ENCODE peak calls at places on chromosomes 2 and 18, in five cellular contexts. One of them, this sample, is unnamed.

GRCh38 chr2:66024396-66024795 is 410.5 kb upstream of the MEIS1 start:
- DNase-seq in tibial artery: no peak
- DNase-seq in AML-193: no peak
- DNase-seq in NCI-H1092: no peak
- DNase-seq in A172: no peak
- DNase-seq in this sample: no peak

GRCh38 chr2:157596992-157597681 is 31.5 kb downstream of the ACVR1C start:
- DNase-seq in A172: no peak
- DNase-seq in AML-193: no peak
- DNase-seq in tibial artery: no peak
- DNase-seq in NCI-H1092: no peak
- DNase-seq in this sample: no peak

GRCh38 chr2:32553829-32554432 is 73.9 kb upstream of the TTC27 start:
- DNase-seq in NCI-H1092: no peak
- DNase-seq in tibial artery: no peak
- DNase-seq in A172: peak
- DNase-seq in AML-193: peak
- DNase-seq in this sample: no peak

GRCh38 chr18:7000484-7001096 is 117.0 kb downstream of the LAMA1 start:
- DNase-seq in NCI-H1092: peak
- DNase-seq in tibial artery: no peak
- DNase-seq in A172: peak
- DNase-seq in AML-193: no peak
- DNase-seq in this sample: no peak

GRCh38 chr18:28855524-28855923 is 678.6 kb upstream of the CDH2 start:
- DNase-seq in A172: peak
- DNase-seq in AML-193: no peak
- DNase-seq in NCI-H1092: no peak
- DNase-seq in tibial artery: no peak
- DNase-seq in this sample: no peak

GRCh38 chr2:64617631-64618151 is 36.0 kb downstream of the SERTAD2 start:
- DNase-seq in AML-193: no peak
- DNase-seq in A172: no peak
- DNase-seq in NCI-H1092: no peak
- DNase-seq in tibial artery: no peak
- DNase-seq in this sample: no peak

GRCh38 chr2:96753661-96754282 is 6.9 kb upstream of the CNNM4 start:
- DNase-seq in AML-193: no peak
- DNase-seq in tibial artery: no peak
- DNase-seq in A172: no peak
- DNase-seq in NCI-H1092: no peak
- DNase-seq in this sample: no peak

GRCh38 chr2:69222984-69223658 is 163.9 kb downstream of the GFPT1 start:
- DNase-seq in AML-193: no peak
- DNase-seq in NCI-H1092: no peak
- DNase-seq in tibial artery: peak
- DNase-seq in A172: peak
- DNase-seq in this sample: no peak

GRCh38 chr18:8912348-8913057 is 190.0 kb upstream of the NDUFV2 start:
- DNase-seq in NCI-H1092: no peak
- DNase-seq in tibial artery: no peak
- DNase-seq in A172: no peak
- DNase-seq in AML-193: no peak
- DNase-seq in this sample: no peak

GRCh38 chr2:10931710-10932255 is 20.0 kb downstream of the KCNF1 start:
- DNase-seq in tibial artery: no peak
- DNase-seq in NCI-H1092: no peak
- DNase-seq in A172: peak
- DNase-seq in AML-193: no peak
- DNase-seq in this sample: no peak

GRCh38 chr2:11998218-11998617 is 251.8 kb downstream of the LPIN1 start:
- DNase-seq in AML-193: no peak
- DNase-seq in NCI-H1092: no peak
- DNase-seq in A172: peak
- DNase-seq in tibial artery: no peak
- DNase-seq in this sample: no peak

GRCh38 chr2:225763711-225764110 is 364.2 kb downstream of the NYAP2 start:
- DNase-seq in tibial artery: no peak
- DNase-seq in NCI-H1092: no peak
- DNase-seq in A172: no peak
- DNase-seq in AML-193: no peak
- DNase-seq in this sample: no peak

GRCh38 chr2:84029903-84030559 is 429.0 kb downstream of the SUCLG1 start:
- DNase-seq in AML-193: no peak
- DNase-seq in A172: no peak
- DNase-seq in NCI-H1092: no peak
- DNase-seq in tibial artery: no peak
- DNase-seq in this sample: no peak

GRCh38 chr2:16069663-16069932 is 129.2 kb downstream of the MYCN start:
- DNase-seq in NCI-H1092: no peak
- DNase-seq in tibial artery: no peak
- DNase-seq in A172: no peak
- DNase-seq in AML-193: no peak
- DNase-seq in this sample: no peak

GRCh38 chr2:64599469-64599868 is 54.2 kb downstream of the SERTAD2 start:
- DNase-seq in tibial artery: no peak
- DNase-seq in NCI-H1092: no peak
- DNase-seq in A172: no peak
- DNase-seq in AML-193: no peak
- DNase-seq in this sample: no peak

GRCh38 chr2:225668606-225669266 is 269.2 kb downstream of the NYAP2 start:
- DNase-seq in AML-193: peak
- DNase-seq in tibial artery: no peak
- DNase-seq in A172: peak
- DNase-seq in NCI-H1092: no peak
- DNase-seq in this sample: no peak

GRCh38 chr2:52145005-52145404 is 1113.1 kb upstream of the NRXN1 start:
- DNase-seq in tibial artery: no peak
- DNase-seq in A172: no peak
- DNase-seq in AML-193: no peak
- DNase-seq in NCI-H1092: no peak
- DNase-seq in this sample: no peak

GRCh38 chr2:151716721-151717120 is 17.6 kb downstream of the NEB start:
- DNase-seq in NCI-H1092: no peak
- DNase-seq in A172: peak
- DNase-seq in AML-193: no peak
- DNase-seq in tibial artery: no peak
- DNase-seq in this sample: no peak

GRCh38 chr2:168159754-168160585 is 87.4 kb downstream of the STK39 start:
- DNase-seq in NCI-H1092: no peak
- DNase-seq in tibial artery: no peak
- DNase-seq in AML-193: no peak
- DNase-seq in A172: no peak
- DNase-seq in this sample: no peak

GRCh38 chr2:48725696-48726494 is 29.6 kb downstream of the LHCGR start:
- DNase-seq in NCI-H1092: no peak
- DNase-seq in tibial artery: no peak
- DNase-seq in A172: no peak
- DNase-seq in AML-193: no peak
- DNase-seq in this sample: peak

GRCh38 chr2:188364033-188364432 is 72.4 kb downstream of the GULP1 start:
- DNase-seq in AML-193: no peak
- DNase-seq in NCI-H1092: no peak
- DNase-seq in tibial artery: no peak
- DNase-seq in A172: no peak
- DNase-seq in this sample: no peak

GRCh38 chr2:1561793-1562521 is 148.7 kb downstream of the TPO start:
- DNase-seq in A172: no peak
- DNase-seq in NCI-H1092: no peak
- DNase-seq in AML-193: no peak
- DNase-seq in tibial artery: no peak
- DNase-seq in this sample: no peak

GRCh38 chr2:150697596-150697995 is 210.1 kb upstream of the RND3 start:
- DNase-seq in NCI-H1092: no peak
- DNase-seq in AML-193: no peak
- DNase-seq in A172: no peak
- DNase-seq in tibial artery: no peak
- DNase-seq in this sample: no peak

GRCh38 chr2:158457826-158458616 is 1.3 kb downstream of the PKP4 start:
- DNase-seq in AML-193: peak
- DNase-seq in tibial artery: peak
- DNase-seq in A172: peak
- DNase-seq in NCI-H1092: peak
- DNase-seq in this sample: peak

GRCh38 chr18:21672868-21673267 is 31.7 kb downstream of the ABHD3 start:
- DNase-seq in A172: peak
- DNase-seq in tibial artery: no peak
- DNase-seq in AML-193: no peak
- DNase-seq in NCI-H1092: no peak
- DNase-seq in this sample: peak

GRCh38 chr18:40124107-40124506 is 1830.9 kb upstream of the PIK3C3 start:
- DNase-seq in NCI-H1092: no peak
- DNase-seq in A172: peak
- DNase-seq in tibial artery: no peak
- DNase-seq in AML-193: no peak
- DNase-seq in this sample: no peak

GRCh38 chr2:42071762-42072161 is 23.9 kb downstream of the PKDCC start:
- DNase-seq in tibial artery: no peak
- DNase-seq in A172: no peak
- DNase-seq in NCI-H1092: no peak
- DNase-seq in AML-193: no peak
- DNase-seq in this sample: no peak

GRCh38 chr2:233627331-233628025 is 8.8 kb upstream of the UGT1A10 start:
- DNase-seq in AML-193: no peak
- DNase-seq in A172: no peak
- DNase-seq in NCI-H1092: no peak
- DNase-seq in tibial artery: no peak
- DNase-seq in this sample: no peak

GRCh38 chr2:146927080-146927714 is 917.6 kb upstream of the ACVR2A start:
- DNase-seq in NCI-H1092: peak
- DNase-seq in AML-193: no peak
- DNase-seq in tibial artery: peak
- DNase-seq in A172: peak
- DNase-seq in this sample: peak

GRCh38 chr2:107093426-107093957 is 207.5 kb upstream of the ST6GAL2 start:
- DNase-seq in A172: no peak
- DNase-seq in NCI-H1092: no peak
- DNase-seq in AML-193: no peak
- DNase-seq in tibial artery: no peak
- DNase-seq in this sample: no peak

GRCh38 chr2:107635883-107636282 is 190.8 kb upstream of the RGPD4 start:
- DNase-seq in A172: peak
- DNase-seq in tibial artery: no peak
- DNase-seq in NCI-H1092: no peak
- DNase-seq in AML-193: no peak
- DNase-seq in this sample: no peak